ENCODE peak calls at places on chromosomes 2 and 18, in four cellular contexts. One of them, this sample, is unnamed.

GRCh38 chr2:241863021-241863954 is 4.6 kb upstream of the PDCD1 start:
- DNase-seq in Karpas-422: no peak
- DNase-seq in PC-3: no peak
- DNase-seq in GM23248: peak; percentile 45
- DNase-seq in this sample: no peak

GRCh38 chr2:3301001-3301400 is 76.6 kb downstream of the EIPR1 start:
- DNase-seq in Karpas-422: no peak
- DNase-seq in GM23248: no peak
- DNase-seq in PC-3: no peak
- DNase-seq in this sample: no peak

GRCh38 chr2:62529758-62530157 is 23.8 kb upstream of the TMEM17 start:
- DNase-seq in Karpas-422: no peak
- DNase-seq in GM23248: no peak
- DNase-seq in PC-3: no peak
- DNase-seq in this sample: no peak

GRCh38 chr2:30541680-30542079 is 94.6 kb downstream of the LCLAT1 start:
- DNase-seq in Karpas-422: no peak
- DNase-seq in PC-3: no peak
- DNase-seq in GM23248: no peak
- DNase-seq in this sample: no peak

GRCh38 chr18:49561377-49562193 is at the start of gene LIPG:
- DNase-seq in PC-3: peak; percentile 76
- DNase-seq in GM23248: peak; percentile 74
- DNase-seq in Karpas-422: no peak
- DNase-seq in this sample: peak; percentile 91

GRCh38 chr2:11705063-11705462 is 35.1 kb upstream of the NTSR2 start:
- DNase-seq in Karpas-422: no peak
- DNase-seq in PC-3: no peak
- DNase-seq in GM23248: no peak
- DNase-seq in this sample: no peak

GRCh38 chr2:157470321-157470720 is 26.4 kb upstream of the CYTIP start:
- DNase-seq in GM23248: no peak
- DNase-seq in PC-3: no peak
- DNase-seq in Karpas-422: peak; percentile 45
- DNase-seq in this sample: no peak

GRCh38 chr2:9439536-9439935 is 16.1 kb downstream of the CPSF3 start:
- DNase-seq in PC-3: no peak
- DNase-seq in GM23248: peak; percentile 43
- DNase-seq in Karpas-422: no peak
- DNase-seq in this sample: no peak

GRCh38 chr2:28958689-28959088 is 22.4 kb upstream of the TOGARAM2 start:
- DNase-seq in Karpas-422: peak; percentile 87
- DNase-seq in GM23248: peak; percentile 90
- DNase-seq in PC-3: peak; percentile 93
- DNase-seq in this sample: peak; percentile 85

GRCh38 chr2:219459460-219460311 is 25.0 kb downstream of the SPEG start:
- DNase-seq in PC-3: peak; percentile 51
- DNase-seq in Karpas-422: peak; percentile 72
- DNase-seq in GM23248: peak; percentile 77
- DNase-seq in this sample: peak; percentile 75

GRCh38 chr2:96359310-96359709 is 23.7 kb downstream of the NCAPH start:
- DNase-seq in Karpas-422: no peak
- DNase-seq in PC-3: peak; percentile 20
- DNase-seq in GM23248: no peak
- DNase-seq in this sample: no peak

GRCh38 chr2:72719416-72719815 is 106.4 kb downstream of the EXOC6B start:
- DNase-seq in GM23248: no peak
- DNase-seq in PC-3: peak; percentile 80
- DNase-seq in Karpas-422: no peak
- DNase-seq in this sample: peak; percentile 32

GRCh38 chr18:47912343-47912742 is 18.1 kb downstream of the SMAD2 start:
- DNase-seq in GM23248: no peak
- DNase-seq in Karpas-422: no peak
- DNase-seq in PC-3: no peak
- DNase-seq in this sample: peak; percentile 26

GRCh38 chr2:169815849-169816248 is 8.9 kb downstream of the METTL5 start:
- DNase-seq in PC-3: peak; percentile 94
- DNase-seq in GM23248: peak; percentile 86
- DNase-seq in Karpas-422: no peak
- DNase-seq in this sample: no peak

GRCh38 chr2:130896813-130897212 is 60.1 kb downstream of the ARHGEF4 start:
- DNase-seq in PC-3: no peak
- DNase-seq in GM23248: no peak
- DNase-seq in Karpas-422: no peak
- DNase-seq in this sample: no peak
- H3K9me2 ChIP-seq in PC-3: no peaks in the 10 kb centered on the region
- H3K9me2 ChIP-seq in GM23248: no peaks in the 10 kb centered on the region
- H3K9me2 ChIP-seq in Karpas-422: no peaks in the 10 kb centered on the region
- H3K9me2 ChIP-seq in this sample: no peaks in the 10 kb centered on the region

DNA sequence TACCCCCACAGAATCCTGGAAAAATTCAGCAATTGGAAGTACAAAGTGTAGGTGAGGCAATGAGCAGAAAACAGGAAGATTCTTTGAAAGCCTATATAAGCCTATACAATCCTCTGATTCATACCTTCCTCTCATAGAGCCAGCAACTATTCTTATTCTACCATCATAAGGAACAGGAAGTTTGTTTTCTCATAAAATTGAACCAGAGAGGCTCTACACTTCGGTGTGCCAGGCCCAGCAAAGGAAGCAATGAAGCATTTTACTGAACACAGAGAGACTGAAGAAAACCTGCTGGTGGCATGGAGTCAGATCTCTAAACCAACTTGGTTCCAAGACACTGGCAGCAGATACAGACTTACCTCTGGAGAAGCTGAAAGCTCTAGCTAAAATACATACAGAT is 18.7 kb downstream of the CASP8 start:
- DNase-seq in PC-3: no peak
- DNase-seq in GM23248: no peak
- DNase-seq in Karpas-422: no peak
- DNase-seq in this sample: no peak
- H3K9me2 ChIP-seq in PC-3: no peaks in the 10 kb centered on the region
- H3K9me2 ChIP-seq in GM23248: no peaks in the 10 kb centered on the region
- H3K9me2 ChIP-seq in Karpas-422: no peaks in the 10 kb centered on the region
- H3K9me2 ChIP-seq in this sample: no peaks in the 10 kb centered on the region

DNA sequence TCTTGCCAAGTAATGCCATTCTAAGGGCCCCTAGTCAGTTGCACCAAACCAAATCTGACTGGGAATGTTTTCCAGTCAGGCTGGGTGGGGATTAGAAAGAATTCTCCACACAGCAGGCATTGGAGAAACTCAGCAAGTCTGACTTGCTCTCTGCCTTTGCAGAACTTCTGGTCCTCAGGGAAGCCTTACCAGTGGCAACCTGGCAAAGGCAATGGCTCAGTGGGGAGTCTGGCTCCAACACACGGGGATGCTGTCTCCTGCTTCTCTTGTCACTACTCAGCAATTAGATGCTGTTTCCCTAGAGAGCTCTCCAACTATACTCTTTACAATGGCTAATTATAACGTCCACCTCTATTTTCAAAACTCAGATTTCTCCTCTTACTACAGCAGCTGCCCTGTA is 810.7 kb downstream of the LRRTM4 start:
- DNase-seq in Karpas-422: peak; percentile 23
- DNase-seq in PC-3: no peak
- DNase-seq in GM23248: no peak
- DNase-seq in this sample: no peak
- H3K9me2 ChIP-seq in Karpas-422: no peaks in the 10 kb centered on the region
- H3K9me2 ChIP-seq in PC-3: no peaks in the 10 kb centered on the region
- H3K9me2 ChIP-seq in GM23248: no peaks in the 10 kb centered on the region
- H3K9me2 ChIP-seq in this sample: peaks cover 3% of the 10 kb centered on the region

DNA sequence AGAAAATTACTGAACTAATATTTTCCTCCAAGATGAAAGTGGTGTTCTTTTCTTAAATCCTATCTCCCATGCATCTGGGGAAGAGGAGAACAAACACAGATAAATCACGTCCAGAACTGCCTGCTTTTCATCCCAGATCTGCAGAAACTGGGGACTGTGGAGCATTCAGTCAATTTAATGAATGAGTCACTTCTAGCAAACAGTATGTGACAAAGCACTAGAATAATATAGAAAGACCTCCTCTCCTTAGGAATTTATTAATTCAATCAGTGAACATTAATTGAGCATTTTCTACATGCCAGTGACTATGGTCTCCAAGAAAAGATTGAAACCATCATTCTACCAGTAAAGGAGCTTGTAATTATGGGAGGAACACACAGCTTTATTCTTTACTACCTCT is 693.4 kb upstream of the ID2 start:
- DNase-seq in Karpas-422: no peak
- DNase-seq in PC-3: peak; percentile 32
- DNase-seq in GM23248: no peak
- DNase-seq in this sample: no peak
- H3K9me2 ChIP-seq in Karpas-422: no peaks in the 10 kb centered on the region
- H3K9me2 ChIP-seq in PC-3: no peaks in the 10 kb centered on the region
- H3K9me2 ChIP-seq in GM23248: no peaks in the 10 kb centered on the region
- H3K9me2 ChIP-seq in this sample: no peaks in the 10 kb centered on the region

DNA sequence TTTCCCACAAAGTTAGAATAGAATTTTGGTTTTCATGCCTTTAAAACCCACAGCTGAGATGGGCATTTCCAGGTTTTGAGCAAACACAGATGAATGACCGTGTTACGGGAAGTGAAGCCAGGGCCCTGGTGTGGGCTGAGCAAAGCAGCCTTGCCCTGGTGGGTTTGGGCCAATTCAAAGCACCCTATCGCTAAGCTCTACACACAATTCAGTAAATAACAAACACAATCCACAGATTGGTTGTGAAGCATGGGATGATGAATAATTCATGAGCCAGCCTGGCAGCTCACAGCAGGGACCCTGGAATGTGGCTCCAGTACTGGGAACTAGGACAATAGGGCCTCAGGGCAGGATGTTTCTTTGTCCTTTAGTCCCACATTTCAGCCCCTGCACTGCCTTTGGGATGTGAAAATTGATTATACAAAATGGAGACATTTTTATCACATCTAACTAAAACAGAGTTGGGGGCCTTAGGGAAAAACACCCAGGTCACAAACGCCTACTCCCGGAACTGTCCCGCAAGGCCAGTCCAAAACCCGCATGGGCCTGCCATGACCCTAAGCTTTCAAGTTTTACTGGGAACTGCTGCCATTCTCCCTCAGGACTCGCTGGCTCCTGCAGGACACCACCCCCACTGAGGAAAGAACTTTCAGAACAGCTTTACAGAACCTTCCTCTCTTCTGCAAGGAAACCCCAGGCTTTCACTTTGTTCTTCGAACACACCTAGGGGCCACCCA is 320.2 kb upstream of the HS6ST1 start:
- DNase-seq in GM23248: peak; percentile 70
- DNase-seq in PC-3: no peak
- DNase-seq in Karpas-422: no peak
- DNase-seq in this sample: no peak
- H3K9me2 ChIP-seq in GM23248: no peaks in the 10 kb centered on the region
- H3K9me2 ChIP-seq in PC-3: no peaks in the 10 kb centered on the region
- H3K9me2 ChIP-seq in Karpas-422: no peaks in the 10 kb centered on the region
- H3K9me2 ChIP-seq in this sample: no peaks in the 10 kb centered on the region

GRCh38 chr2:128642316-128642715 is 323.6 kb upstream of the HS6ST1 start:
- DNase-seq in PC-3: no peak
- DNase-seq in Karpas-422: no peak
- DNase-seq in GM23248: no peak
- DNase-seq in this sample: no peak

GRCh38 chr2:128640166-128640846 is 321.6 kb upstream of the HS6ST1 start:
- DNase-seq in GM23248: peak; percentile 14
- DNase-seq in PC-3: no peak
- DNase-seq in Karpas-422: no peak
- DNase-seq in this sample: no peak

GRCh38 chr2:128642801-128643200 is 324.1 kb upstream of the HS6ST1 start:
- DNase-seq in GM23248: no peak
- DNase-seq in Karpas-422: no peak
- DNase-seq in PC-3: no peak
- DNase-seq in this sample: no peak

GRCh38 chr2:128641421-128642095 is 322.9 kb upstream of the HS6ST1 start:
- DNase-seq in GM23248: no peak
- DNase-seq in Karpas-422: no peak
- DNase-seq in PC-3: no peak
- DNase-seq in this sample: no peak

GRCh38 chr2:128640847-128641360 is 322.2 kb upstream of the HS6ST1 start:
- DNase-seq in Karpas-422: no peak
- DNase-seq in PC-3: no peak
- DNase-seq in GM23248: no peak
- DNase-seq in this sample: no peak
- H3K9me2 ChIP-seq in Karpas-422: no peaks in the 10 kb centered on the region
- H3K9me2 ChIP-seq in PC-3: no peaks in the 10 kb centered on the region
- H3K9me2 ChIP-seq in GM23248: no peaks in the 10 kb centered on the region
- H3K9me2 ChIP-seq in this sample: no peaks in the 10 kb centered on the region

DNA sequence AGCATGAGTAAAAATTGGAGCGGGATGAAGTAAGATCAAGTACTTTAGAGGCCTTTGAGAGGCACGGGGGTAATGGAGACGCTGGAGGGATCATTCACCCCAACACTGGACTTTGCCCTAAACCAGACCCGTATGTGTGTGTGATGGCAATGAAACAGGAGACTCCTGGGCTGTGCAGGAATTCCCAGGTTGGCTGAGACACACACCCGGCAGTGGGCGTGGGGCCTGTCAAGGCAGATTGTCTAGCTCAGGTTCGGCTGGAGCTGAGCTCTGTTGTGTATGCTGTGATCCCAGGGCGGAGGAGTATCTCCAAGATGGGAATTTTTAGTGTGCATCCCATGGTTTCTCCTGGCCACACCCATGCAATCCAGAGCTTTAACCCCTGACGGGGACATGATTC is 83.2 kb upstream of the MC2R start:
- DNase-seq in GM23248: no peak
- DNase-seq in PC-3: no peak
- DNase-seq in Karpas-422: no peak
- DNase-seq in this sample: no peak
- H3K9me2 ChIP-seq in GM23248: no peaks in the 10 kb centered on the region
- H3K9me2 ChIP-seq in PC-3: no peaks in the 10 kb centered on the region
- H3K9me2 ChIP-seq in Karpas-422: no peaks in the 10 kb centered on the region
- H3K9me2 ChIP-seq in this sample: no peaks in the 10 kb centered on the region

DNA sequence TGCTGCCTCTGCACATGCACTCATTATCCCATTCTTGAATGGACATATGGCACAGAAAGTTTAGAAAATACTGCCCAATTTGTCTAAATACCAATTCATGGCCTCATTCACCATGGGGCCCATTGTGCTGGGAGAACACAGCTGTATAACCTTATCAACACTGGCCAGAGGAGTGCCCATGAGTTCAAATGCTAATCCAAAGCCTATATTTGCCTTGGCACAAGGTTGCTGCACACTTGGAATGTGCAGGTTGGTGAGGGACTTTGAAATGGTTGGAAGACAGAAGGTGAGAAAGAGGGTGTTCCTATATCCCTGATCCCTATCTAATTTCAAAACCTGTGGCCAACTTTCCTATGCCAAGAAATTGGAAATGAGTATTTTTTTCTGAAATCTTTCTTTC is 693.9 kb upstream of the ID2 start:
- DNase-seq in GM23248: no peak
- DNase-seq in PC-3: no peak
- DNase-seq in Karpas-422: no peak
- DNase-seq in this sample: no peak
- H3K9me2 ChIP-seq in GM23248: no peaks in the 10 kb centered on the region
- H3K9me2 ChIP-seq in PC-3: no peaks in the 10 kb centered on the region
- H3K9me2 ChIP-seq in Karpas-422: no peaks in the 10 kb centered on the region
- H3K9me2 ChIP-seq in this sample: no peaks in the 10 kb centered on the region

DNA sequence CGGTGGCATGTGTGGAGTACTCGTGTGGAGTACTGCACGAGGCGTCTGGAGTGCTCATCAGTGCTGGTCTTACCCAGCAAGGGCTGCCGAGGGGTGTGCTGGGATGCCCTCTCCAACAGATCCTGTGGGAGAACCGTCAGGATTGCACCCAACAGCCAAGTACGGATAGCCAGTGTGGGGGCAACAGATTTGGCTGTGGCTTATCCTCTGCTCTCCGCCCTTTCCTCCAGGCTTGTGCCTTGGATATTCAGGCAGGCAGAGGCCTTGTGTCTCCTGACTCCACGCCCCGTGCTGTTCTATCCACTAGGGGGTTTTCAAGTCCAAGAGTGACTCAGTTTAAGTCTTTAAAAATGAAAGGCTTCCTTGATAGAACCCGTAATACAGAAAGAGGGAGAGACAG is 321.0 kb upstream of the HS6ST1 start:
- DNase-seq in Karpas-422: peak; percentile 50
- DNase-seq in PC-3: no peak
- DNase-seq in GM23248: peak; percentile 14
- DNase-seq in this sample: no peak
- H3K9me2 ChIP-seq in Karpas-422: no peaks in the 10 kb centered on the region
- H3K9me2 ChIP-seq in PC-3: no peaks in the 10 kb centered on the region
- H3K9me2 ChIP-seq in GM23248: no peaks in the 10 kb centered on the region
- H3K9me2 ChIP-seq in this sample: no peaks in the 10 kb centered on the region

This sample was measured in hepatocyte.